ENCODE peak calls at places on chromosomes 4 and X, in ten cellular contexts. One of them, this sample, is unnamed.

GRCh38 chr4:153731239-153731638 is 28.6 kb downstream of the RNF175 start:
- DNase-seq in activated T-cell treated with anti-CD3 and anti-CD28 coated beads for 48 hours: no peak
- DNase-seq in fibroblast of mammary gland: peak; percentile 97
- DNase-seq in LoVo: no peak
- DNase-seq in endothelial cell of umbilical vein: no peak
- DNase-seq in activated CD4-positive, alpha-beta T cell treated with anti-CD3 and anti-CD28 coated beads, Interleukin-2, amount 10 ng/mL, durations not matched to agents 7 days and 5 days: no peak
- DNase-seq in HTR-8/SVneo: peak; percentile 33
- DNase-seq in OCI-LY7: no peak
- DNase-seq in GM06990: no peak
- DNase-seq in H9: no peak
- DNase-seq in this sample: no peak

GRCh38 chrX:45400380-45400779 is 199.7 kb upstream of the DIPK2B start:
- DNase-seq in activated T-cell treated with anti-CD3 and anti-CD28 coated beads for 48 hours: no peak
- DNase-seq in fibroblast of mammary gland: peak; percentile 7
- DNase-seq in LoVo: no peak
- DNase-seq in endothelial cell of umbilical vein: no peak
- DNase-seq in activated CD4-positive, alpha-beta T cell treated with anti-CD3 and anti-CD28 coated beads, Interleukin-2, amount 10 ng/mL, durations not matched to agents 7 days and 5 days: no peak
- DNase-seq in HTR-8/SVneo: peak; percentile 1
- DNase-seq in OCI-LY7: no peak
- DNase-seq in GM06990: no peak
- DNase-seq in H9: no peak
- DNase-seq in this sample: no peak

GRCh38 chr4:173504181-173504503 is 25.9 kb downstream of the HAND2 start:
- DNase-seq in activated T-cell treated with anti-CD3 and anti-CD28 coated beads for 48 hours: no peak
- DNase-seq in fibroblast of mammary gland: peak; percentile 49
- DNase-seq in LoVo: no peak
- DNase-seq in endothelial cell of umbilical vein: no peak
- DNase-seq in activated CD4-positive, alpha-beta T cell treated with anti-CD3 and anti-CD28 coated beads, Interleukin-2, amount 10 ng/mL, durations not matched to agents 7 days and 5 days: no peak
- DNase-seq in HTR-8/SVneo: no peak
- DNase-seq in OCI-LY7: no peak
- DNase-seq in GM06990: no peak
- DNase-seq in H9: no peak
- DNase-seq in this sample: no peak

GRCh38 chrX:38108364-38108763 is 102.0 kb downstream of the SYTL5 start:
- DNase-seq in activated T-cell treated with anti-CD3 and anti-CD28 coated beads for 48 hours: no peak
- DNase-seq in fibroblast of mammary gland: no peak
- DNase-seq in LoVo: no peak
- DNase-seq in endothelial cell of umbilical vein: peak; percentile 43
- DNase-seq in activated CD4-positive, alpha-beta T cell treated with anti-CD3 and anti-CD28 coated beads, Interleukin-2, amount 10 ng/mL, durations not matched to agents 7 days and 5 days: no peak
- DNase-seq in HTR-8/SVneo: no peak
- DNase-seq in OCI-LY7: peak; percentile 52
- DNase-seq in GM06990: no peak
- DNase-seq in H9: no peak
- DNase-seq in this sample: no peak

GRCh38 chr4:6990661-6991060 is 52.5 kb upstream of the TADA2B start:
- DNase-seq in activated T-cell treated with anti-CD3 and anti-CD28 coated beads for 48 hours: no peak
- DNase-seq in fibroblast of mammary gland: no peak
- DNase-seq in LoVo: no peak
- DNase-seq in endothelial cell of umbilical vein: no peak
- DNase-seq in activated CD4-positive, alpha-beta T cell treated with anti-CD3 and anti-CD28 coated beads, Interleukin-2, amount 10 ng/mL, durations not matched to agents 7 days and 5 days: no peak
- DNase-seq in HTR-8/SVneo: no peak
- DNase-seq in OCI-LY7: no peak
- DNase-seq in GM06990: no peak
- DNase-seq in H9: no peak
- DNase-seq in this sample: no peak

GRCh38 chr4:125572601-125573000 is 257.8 kb downstream of the FAT4 start:
- DNase-seq in activated T-cell treated with anti-CD3 and anti-CD28 coated beads for 48 hours: no peak
- DNase-seq in fibroblast of mammary gland: no peak
- DNase-seq in LoVo: no peak
- DNase-seq in endothelial cell of umbilical vein: no peak
- DNase-seq in activated CD4-positive, alpha-beta T cell treated with anti-CD3 and anti-CD28 coated beads, Interleukin-2, amount 10 ng/mL, durations not matched to agents 7 days and 5 days: no peak
- DNase-seq in HTR-8/SVneo: no peak
- DNase-seq in OCI-LY7: no peak
- DNase-seq in GM06990: no peak
- DNase-seq in H9: no peak
- DNase-seq in this sample: no peak

GRCh38 chrX:18119856-18120255 is 100.8 kb downstream of the BEND2 start:
- DNase-seq in activated T-cell treated with anti-CD3 and anti-CD28 coated beads for 48 hours: no peak
- DNase-seq in fibroblast of mammary gland: no peak
- DNase-seq in LoVo: no peak
- DNase-seq in endothelial cell of umbilical vein: no peak
- DNase-seq in activated CD4-positive, alpha-beta T cell treated with anti-CD3 and anti-CD28 coated beads, Interleukin-2, amount 10 ng/mL, durations not matched to agents 7 days and 5 days: no peak
- DNase-seq in HTR-8/SVneo: no peak
- DNase-seq in OCI-LY7: no peak
- DNase-seq in GM06990: no peak
- DNase-seq in H9: no peak
- DNase-seq in this sample: peak; percentile 4

GRCh38 chr4:123783091-123783765 is 386.6 kb downstream of the SPRY1 start:
- DNase-seq in activated T-cell treated with anti-CD3 and anti-CD28 coated beads for 48 hours: no peak
- DNase-seq in fibroblast of mammary gland: peak; percentile 85
- DNase-seq in LoVo: no peak
- DNase-seq in endothelial cell of umbilical vein: no peak
- DNase-seq in activated CD4-positive, alpha-beta T cell treated with anti-CD3 and anti-CD28 coated beads, Interleukin-2, amount 10 ng/mL, durations not matched to agents 7 days and 5 days: no peak
- DNase-seq in HTR-8/SVneo: no peak
- DNase-seq in OCI-LY7: no peak
- DNase-seq in GM06990: no peak
- DNase-seq in H9: no peak
- DNase-seq in this sample: no peak

GRCh38 chr4:113637363-113637762 is 124.2 kb downstream of the CAMK2D start:
- DNase-seq in activated T-cell treated with anti-CD3 and anti-CD28 coated beads for 48 hours: no peak
- DNase-seq in fibroblast of mammary gland: no peak
- DNase-seq in LoVo: no peak
- DNase-seq in endothelial cell of umbilical vein: no peak
- DNase-seq in activated CD4-positive, alpha-beta T cell treated with anti-CD3 and anti-CD28 coated beads, Interleukin-2, amount 10 ng/mL, durations not matched to agents 7 days and 5 days: no peak
- DNase-seq in HTR-8/SVneo: no peak
- DNase-seq in OCI-LY7: no peak
- DNase-seq in GM06990: no peak
- DNase-seq in H9: no peak
- DNase-seq in this sample: no peak

GRCh38 chrX:76279007-76279406 is 106.1 kb downstream of the PBDC1 start:
- DNase-seq in activated T-cell treated with anti-CD3 and anti-CD28 coated beads for 48 hours: no peak
- DNase-seq in fibroblast of mammary gland: peak; percentile 57
- DNase-seq in LoVo: peak; percentile 30
- DNase-seq in endothelial cell of umbilical vein: peak; percentile 40
- DNase-seq in activated CD4-positive, alpha-beta T cell treated with anti-CD3 and anti-CD28 coated beads, Interleukin-2, amount 10 ng/mL, durations not matched to agents 7 days and 5 days: peak; percentile 51
- DNase-seq in HTR-8/SVneo: peak; percentile 1
- DNase-seq in OCI-LY7: peak; percentile 37
- DNase-seq in GM06990: peak; percentile 11
- DNase-seq in H9: peak; percentile 39
- DNase-seq in this sample: peak; percentile 58

GRCh38 chr4:150018257-150018656 is 60.0 kb upstream of the DCLK2 start:
- DNase-seq in activated T-cell treated with anti-CD3 and anti-CD28 coated beads for 48 hours: no peak
- DNase-seq in fibroblast of mammary gland: no peak
- DNase-seq in LoVo: no peak
- DNase-seq in endothelial cell of umbilical vein: no peak
- DNase-seq in activated CD4-positive, alpha-beta T cell treated with anti-CD3 and anti-CD28 coated beads, Interleukin-2, amount 10 ng/mL, durations not matched to agents 7 days and 5 days: no peak
- DNase-seq in HTR-8/SVneo: no peak
- DNase-seq in OCI-LY7: no peak
- DNase-seq in GM06990: no peak
- DNase-seq in H9: no peak
- DNase-seq in this sample: no peak

GRCh38 chrX:115409551-115409950 is 120.0 kb downstream of the LUZP4 start:
- DNase-seq in activated T-cell treated with anti-CD3 and anti-CD28 coated beads for 48 hours: no peak
- DNase-seq in fibroblast of mammary gland: no peak
- DNase-seq in LoVo: no peak
- DNase-seq in endothelial cell of umbilical vein: no peak
- DNase-seq in activated CD4-positive, alpha-beta T cell treated with anti-CD3 and anti-CD28 coated beads, Interleukin-2, amount 10 ng/mL, durations not matched to agents 7 days and 5 days: no peak
- DNase-seq in HTR-8/SVneo: no peak
- DNase-seq in OCI-LY7: no peak
- DNase-seq in GM06990: no peak
- DNase-seq in H9: no peak
- DNase-seq in this sample: no peak

GRCh38 chr4:3308691-3309090 is 15.9 kb downstream of the RGS12 start:
- DNase-seq in activated T-cell treated with anti-CD3 and anti-CD28 coated beads for 48 hours: no peak
- DNase-seq in fibroblast of mammary gland: no peak
- DNase-seq in LoVo: no peak
- DNase-seq in endothelial cell of umbilical vein: no peak
- DNase-seq in activated CD4-positive, alpha-beta T cell treated with anti-CD3 and anti-CD28 coated beads, Interleukin-2, amount 10 ng/mL, durations not matched to agents 7 days and 5 days: no peak
- DNase-seq in HTR-8/SVneo: no peak
- DNase-seq in OCI-LY7: no peak
- DNase-seq in GM06990: no peak
- DNase-seq in H9: no peak
- DNase-seq in this sample: no peak

GRCh38 chrX:70129811-70130210 is 3.4 kb upstream of the IGBP1 start:
- DNase-seq in activated T-cell treated with anti-CD3 and anti-CD28 coated beads for 48 hours: no peak
- DNase-seq in fibroblast of mammary gland: peak; percentile 55
- DNase-seq in LoVo: peak; percentile 42
- DNase-seq in endothelial cell of umbilical vein: no peak
- DNase-seq in activated CD4-positive, alpha-beta T cell treated with anti-CD3 and anti-CD28 coated beads, Interleukin-2, amount 10 ng/mL, durations not matched to agents 7 days and 5 days: no peak
- DNase-seq in HTR-8/SVneo: no peak
- DNase-seq in OCI-LY7: no peak
- DNase-seq in GM06990: no peak
- DNase-seq in H9: no peak
- DNase-seq in this sample: peak; percentile 21

GRCh38 chrX:121028419-121028818 is 19.0 kb upstream of the GLUD2 start:
- DNase-seq in activated T-cell treated with anti-CD3 and anti-CD28 coated beads for 48 hours: no peak
- DNase-seq in fibroblast of mammary gland: no peak
- DNase-seq in LoVo: no peak
- DNase-seq in endothelial cell of umbilical vein: no peak
- DNase-seq in activated CD4-positive, alpha-beta T cell treated with anti-CD3 and anti-CD28 coated beads, Interleukin-2, amount 10 ng/mL, durations not matched to agents 7 days and 5 days: no peak
- DNase-seq in HTR-8/SVneo: no peak
- DNase-seq in OCI-LY7: no peak
- DNase-seq in GM06990: no peak
- DNase-seq in H9: no peak
- DNase-seq in this sample: no peak

GRCh38 chr4:87559090-87559837 is 30.1 kb upstream of the SPARCL1 start:
- DNase-seq in activated T-cell treated with anti-CD3 and anti-CD28 coated beads for 48 hours: peak; percentile 12
- DNase-seq in fibroblast of mammary gland: no peak
- DNase-seq in LoVo: no peak
- DNase-seq in endothelial cell of umbilical vein: no peak
- DNase-seq in activated CD4-positive, alpha-beta T cell treated with anti-CD3 and anti-CD28 coated beads, Interleukin-2, amount 10 ng/mL, durations not matched to agents 7 days and 5 days: peak; percentile 73
- DNase-seq in HTR-8/SVneo: no peak
- DNase-seq in OCI-LY7: peak; percentile 6
- DNase-seq in GM06990: peak; percentile 25
- DNase-seq in H9: peak; percentile 58
- DNase-seq in this sample: no peak

GRCh38 chrX:67697452-67697851 is 153.6 kb downstream of the AR start:
- DNase-seq in activated T-cell treated with anti-CD3 and anti-CD28 coated beads for 48 hours: no peak
- DNase-seq in fibroblast of mammary gland: no peak
- DNase-seq in LoVo: no peak
- DNase-seq in endothelial cell of umbilical vein: no peak
- DNase-seq in activated CD4-positive, alpha-beta T cell treated with anti-CD3 and anti-CD28 coated beads, Interleukin-2, amount 10 ng/mL, durations not matched to agents 7 days and 5 days: no peak
- DNase-seq in HTR-8/SVneo: no peak
- DNase-seq in OCI-LY7: no peak
- DNase-seq in GM06990: no peak
- DNase-seq in H9: no peak
- DNase-seq in this sample: no peak

GRCh38 chr4:82797591-82798081 is 960 bp downstream of the SCD5 start:
- DNase-seq in activated T-cell treated with anti-CD3 and anti-CD28 coated beads for 48 hours: no peak
- DNase-seq in fibroblast of mammary gland: no peak
- DNase-seq in LoVo: no peak
- DNase-seq in endothelial cell of umbilical vein: peak; percentile 40
- DNase-seq in activated CD4-positive, alpha-beta T cell treated with anti-CD3 and anti-CD28 coated beads, Interleukin-2, amount 10 ng/mL, durations not matched to agents 7 days and 5 days: no peak
- DNase-seq in HTR-8/SVneo: no peak
- DNase-seq in OCI-LY7: no peak
- DNase-seq in GM06990: peak; percentile 30
- DNase-seq in H9: peak; percentile 59
- DNase-seq in this sample: no peak

GRCh38 chrX:10474510-10474909 is 145.9 kb downstream of the MID1 start:
- DNase-seq in activated T-cell treated with anti-CD3 and anti-CD28 coated beads for 48 hours: no peak
- DNase-seq in fibroblast of mammary gland: no peak
- DNase-seq in LoVo: no peak
- DNase-seq in endothelial cell of umbilical vein: no peak
- DNase-seq in activated CD4-positive, alpha-beta T cell treated with anti-CD3 and anti-CD28 coated beads, Interleukin-2, amount 10 ng/mL, durations not matched to agents 7 days and 5 days: no peak
- DNase-seq in HTR-8/SVneo: no peak
- DNase-seq in OCI-LY7: no peak
- DNase-seq in GM06990: no peak
- DNase-seq in H9: no peak
- DNase-seq in this sample: no peak

GRCh38 chr4:143287571-143287923 is 49.1 kb upstream of the GAB1 start:
- DNase-seq in activated T-cell treated with anti-CD3 and anti-CD28 coated beads for 48 hours: no peak
- DNase-seq in fibroblast of mammary gland: no peak
- DNase-seq in LoVo: no peak
- DNase-seq in endothelial cell of umbilical vein: no peak
- DNase-seq in activated CD4-positive, alpha-beta T cell treated with anti-CD3 and anti-CD28 coated beads, Interleukin-2, amount 10 ng/mL, durations not matched to agents 7 days and 5 days: no peak
- DNase-seq in HTR-8/SVneo: no peak
- DNase-seq in OCI-LY7: peak; percentile 59
- DNase-seq in GM06990: no peak
- DNase-seq in H9: no peak
- DNase-seq in this sample: no peak

GRCh38 chr4:110490109-110490508 is 14.2 kb downstream of the ENPEP start:
- DNase-seq in activated T-cell treated with anti-CD3 and anti-CD28 coated beads for 48 hours: no peak
- DNase-seq in fibroblast of mammary gland: no peak
- DNase-seq in LoVo: no peak
- DNase-seq in endothelial cell of umbilical vein: no peak
- DNase-seq in activated CD4-positive, alpha-beta T cell treated with anti-CD3 and anti-CD28 coated beads, Interleukin-2, amount 10 ng/mL, durations not matched to agents 7 days and 5 days: no peak
- DNase-seq in HTR-8/SVneo: no peak
- DNase-seq in OCI-LY7: no peak
- DNase-seq in GM06990: no peak
- DNase-seq in H9: no peak
- DNase-seq in this sample: no peak

GRCh38 chrX:128078545-128078944 is 26.3 kb upstream of the ACTRT1 start:
- DNase-seq in activated T-cell treated with anti-CD3 and anti-CD28 coated beads for 48 hours: no peak
- DNase-seq in fibroblast of mammary gland: no peak
- DNase-seq in LoVo: no peak
- DNase-seq in endothelial cell of umbilical vein: no peak
- DNase-seq in activated CD4-positive, alpha-beta T cell treated with anti-CD3 and anti-CD28 coated beads, Interleukin-2, amount 10 ng/mL, durations not matched to agents 7 days and 5 days: no peak
- DNase-seq in HTR-8/SVneo: no peak
- DNase-seq in OCI-LY7: no peak
- DNase-seq in GM06990: no peak
- DNase-seq in H9: no peak
- DNase-seq in this sample: no peak

GRCh38 chr4:62881901-62882300 is 1527.3 kb downstream of the TECRL start:
- DNase-seq in activated T-cell treated with anti-CD3 and anti-CD28 coated beads for 48 hours: no peak
- DNase-seq in fibroblast of mammary gland: no peak
- DNase-seq in LoVo: no peak
- DNase-seq in endothelial cell of umbilical vein: no peak
- DNase-seq in activated CD4-positive, alpha-beta T cell treated with anti-CD3 and anti-CD28 coated beads, Interleukin-2, amount 10 ng/mL, durations not matched to agents 7 days and 5 days: no peak
- DNase-seq in HTR-8/SVneo: no peak
- DNase-seq in OCI-LY7: no peak
- DNase-seq in GM06990: no peak
- DNase-seq in H9: no peak
- DNase-seq in this sample: no peak

GRCh38 chrX:151912221-151912620 is 468 bp upstream of the MAGEA4 start:
- DNase-seq in activated T-cell treated with anti-CD3 and anti-CD28 coated beads for 48 hours: no peak
- DNase-seq in fibroblast of mammary gland: no peak
- DNase-seq in LoVo: no peak
- DNase-seq in endothelial cell of umbilical vein: no peak
- DNase-seq in activated CD4-positive, alpha-beta T cell treated with anti-CD3 and anti-CD28 coated beads, Interleukin-2, amount 10 ng/mL, durations not matched to agents 7 days and 5 days: no peak
- DNase-seq in HTR-8/SVneo: no peak
- DNase-seq in OCI-LY7: no peak
- DNase-seq in GM06990: no peak
- DNase-seq in H9: no peak
- DNase-seq in this sample: no peak